ENCODE peak calls at places on chromosomes 11 and 22, in ten cellular contexts. P is mesendoderm, X is DMS153, G is NCI-H1417 treated with DMSO at 0.1 percent for 48 hours, F is H4, T is NCI-H1930, K is T-helper 9 cell, U is NCI-H1092, W is left ventricle myocardium inferior, E is AG20443. V is an unnamed sample.

GRCh38 chr11:110032257-110032656 is 60.9 kb upstream of the ZC3H12C start:
- DNase-seq in W (no peak), P (no peak), F (no peak), K (no peak), E (no peak), G (no peak), U (no peak), T (no peak), X (no peak), V (no peak)

GRCh38 chr22:43237280-43237679 is 50.3 kb upstream of the TTLL12 start:
- DNase-seq in U (no peak), F (no peak), W (no peak), T (no peak), X (no peak), G (no peak), P (no peak), E (no peak), K (no peak), V (no peak)

GRCh38 chr11:102346748-102347525 is at the start of gene BIRC2:
- DNase-seq in F (peak), G (peak), P (peak), K (peak), W (peak), U (peak), X (peak), E (peak), T (peak), V (peak)

GRCh38 chr22:23856721-23857605 is 712 bp upstream of the SLC2A11 start:
- DNase-seq in T (peak), W (no peak), U (peak), K (no peak), F (no peak), P (peak), X (no peak), E (peak), G (no peak), V (peak)

GRCh38 chr11:118074091-118074685 is 2.7 kb upstream of the TMPRSS4 start:
- DNase-seq in P (no peak), W (no peak), E (no peak), X (no peak), T (no peak), U (no peak), K (no peak), G (no peak), F (no peak), V (peak)

GRCh38 chr22:26590525-26590858 is 560 bp upstream of the TPST2 start:
- DNase-seq in F (no peak), X (no peak), G (no peak), W (no peak), U (no peak), T (no peak), E (peak), P (no peak), K (no peak), V (no peak)

GRCh38 chr22:46072030-46072881 is 78.1 kb upstream of the PPARA start:
- DNase-seq in T (no peak), G (no peak), X (no peak), W (peak), K (no peak), F (no peak), P (peak), E (peak), U (no peak), V (peak)

GRCh38 chr11:132402056-132402684 is 1031.8 kb downstream of the NTM start:
- DNase-seq in X (peak), F (peak), W (peak), P (peak), U (peak), E (peak), G (peak), K (no peak), T (peak), V (no peak)

V was measured in natural killer cell treated with Interleukin-12 subunit alpha and Interleukin-12 subunit beta and Interleukin-15 and Interleukin-18, amount 100 ng/mL, for 72 hours.